ENCODE peak calls at places on chromosomes 2 and 18, in nine cellular contexts. One of them, this sample, is unnamed.

GRCh38 chr2:237691908-237692600 is 64.7 kb downstream of the LRRFIP1 start:
- DNase-seq in mucosa of descending colon: peak
- DNase-seq in K562: peak
- DNase-seq in OCI-LY7: peak
- DNase-seq in GM12865: peak
- DNase-seq in kidney epithelial cell: no peak
- DNase-seq in IMR-90: peak
- DNase-seq in hepatocyte: peak
- DNase-seq in HCT116: peak
- DNase-seq in this sample: peak

GRCh38 chr2:85926931-85927527 is 38.2 kb upstream of the ST3GAL5 start:
- DNase-seq in K562: no peak
- DNase-seq in hepatocyte: no peak
- DNase-seq in kidney epithelial cell: no peak
- DNase-seq in OCI-LY7: no peak
- DNase-seq in HCT116: no peak
- DNase-seq in GM12865: no peak
- DNase-seq in IMR-90: no peak
- DNase-seq in mucosa of descending colon: no peak
- DNase-seq in this sample: peak

GRCh38 chr2:9488583-9489547 is 14.5 kb downstream of the IAH1 start:
- DNase-seq in IMR-90: peak
- DNase-seq in mucosa of descending colon: no peak
- DNase-seq in hepatocyte: no peak
- DNase-seq in HCT116: no peak
- DNase-seq in GM12865: no peak
- DNase-seq in K562: no peak
- DNase-seq in kidney epithelial cell: no peak
- DNase-seq in OCI-LY7: no peak
- DNase-seq in this sample: peak

GRCh38 chr2:25576596-25576995 is 96.8 kb downstream of the DTNB start:
- DNase-seq in kidney epithelial cell: no peak
- DNase-seq in HCT116: no peak
- DNase-seq in IMR-90: no peak
- DNase-seq in GM12865: no peak
- DNase-seq in hepatocyte: no peak
- DNase-seq in OCI-LY7: no peak
- DNase-seq in K562: no peak
- DNase-seq in mucosa of descending colon: no peak
- DNase-seq in this sample: no peak

GRCh38 chr2:119219873-119220272 is 3.8 kb upstream of the STEAP3 start:
- DNase-seq in kidney epithelial cell: no peak
- DNase-seq in IMR-90: peak
- DNase-seq in HCT116: no peak
- DNase-seq in GM12865: no peak
- DNase-seq in mucosa of descending colon: no peak
- DNase-seq in OCI-LY7: no peak
- DNase-seq in hepatocyte: no peak
- DNase-seq in K562: no peak
- DNase-seq in this sample: no peak

GRCh38 chr18:62586781-62587487 is 64.1 kb downstream of the ZCCHC2 start:
- DNase-seq in mucosa of descending colon: no peak
- DNase-seq in K562: peak
- DNase-seq in GM12865: no peak
- DNase-seq in OCI-LY7: no peak
- DNase-seq in IMR-90: no peak
- DNase-seq in kidney epithelial cell: no peak
- DNase-seq in HCT116: no peak
- DNase-seq in hepatocyte: no peak
- DNase-seq in this sample: no peak

GRCh38 chr2:88545118-88545517 is 82.1 kb downstream of the EIF2AK3 start:
- DNase-seq in OCI-LY7: peak
- DNase-seq in IMR-90: peak
- DNase-seq in GM12865: peak
- DNase-seq in K562: peak
- DNase-seq in HCT116: peak
- DNase-seq in mucosa of descending colon: no peak
- DNase-seq in kidney epithelial cell: no peak
- DNase-seq in hepatocyte: no peak
- DNase-seq in this sample: peak

GRCh38 chr18:22471546-22472131 is 53.9 kb upstream of the CTAGE1 start:
- DNase-seq in kidney epithelial cell: no peak
- DNase-seq in OCI-LY7: no peak
- DNase-seq in mucosa of descending colon: no peak
- DNase-seq in GM12865: no peak
- DNase-seq in IMR-90: peak
- DNase-seq in hepatocyte: peak
- DNase-seq in K562: peak
- DNase-seq in HCT116: no peak
- DNase-seq in this sample: peak

GRCh38 chr2:45342-46130 is 769 bp downstream of the FAM110C start:
- DNase-seq in mucosa of descending colon: peak
- DNase-seq in HCT116: no peak
- DNase-seq in kidney epithelial cell: no peak
- DNase-seq in GM12865: no peak
- DNase-seq in IMR-90: no peak
- DNase-seq in hepatocyte: peak
- DNase-seq in OCI-LY7: no peak
- DNase-seq in K562: no peak
- DNase-seq in this sample: no peak

GRCh38 chr18:45837283-45838070 is 12.0 kb downstream of the SIGLEC15 start:
- DNase-seq in kidney epithelial cell: no peak
- DNase-seq in IMR-90: no peak
- DNase-seq in OCI-LY7: no peak
- DNase-seq in hepatocyte: peak
- DNase-seq in GM12865: peak
- DNase-seq in K562: no peak
- DNase-seq in mucosa of descending colon: peak
- DNase-seq in HCT116: no peak
- DNase-seq in this sample: peak

GRCh38 chr2:128422571-128422970 is 103.9 kb upstream of the HS6ST1 start:
- DNase-seq in kidney epithelial cell: no peak
- DNase-seq in mucosa of descending colon: no peak
- DNase-seq in OCI-LY7: no peak
- DNase-seq in GM12865: no peak
- DNase-seq in HCT116: no peak
- DNase-seq in hepatocyte: no peak
- DNase-seq in K562: no peak
- DNase-seq in IMR-90: peak
- DNase-seq in this sample: peak

GRCh38 chr18:80147418-80148315 is 38.6 kb downstream of the ADNP2 start:
- DNase-seq in IMR-90: peak
- DNase-seq in GM12865: peak
- DNase-seq in kidney epithelial cell: peak
- DNase-seq in HCT116: no peak
- DNase-seq in K562: no peak
- DNase-seq in mucosa of descending colon: peak
- DNase-seq in hepatocyte: no peak
- DNase-seq in OCI-LY7: peak
- DNase-seq in this sample: peak

GRCh38 chr2:159890945-159891588 is 93.1 kb upstream of the CD302 start:
- DNase-seq in mucosa of descending colon: no peak
- DNase-seq in IMR-90: no peak
- DNase-seq in K562: no peak
- DNase-seq in GM12865: peak
- DNase-seq in kidney epithelial cell: no peak
- DNase-seq in hepatocyte: no peak
- DNase-seq in OCI-LY7: no peak
- DNase-seq in HCT116: no peak
- DNase-seq in this sample: no peak

GRCh38 chr2:177467646-177468045 is 75.1 kb downstream of the AGPS start:
- DNase-seq in kidney epithelial cell: peak
- DNase-seq in IMR-90: peak
- DNase-seq in HCT116: no peak
- DNase-seq in K562: no peak
- DNase-seq in hepatocyte: no peak
- DNase-seq in mucosa of descending colon: no peak
- DNase-seq in OCI-LY7: no peak
- DNase-seq in GM12865: no peak
- DNase-seq in this sample: peak

GRCh38 chr2:236167297-236168109 is 683 bp downstream of the GBX2 start:
- DNase-seq in hepatocyte: peak
- DNase-seq in mucosa of descending colon: no peak
- DNase-seq in HCT116: no peak
- DNase-seq in kidney epithelial cell: no peak
- DNase-seq in GM12865: no peak
- DNase-seq in IMR-90: peak
- DNase-seq in K562: peak
- DNase-seq in OCI-LY7: no peak
- DNase-seq in this sample: peak

GRCh38 chr2:12824304-12824761 is 107.6 kb downstream of the TRIB2 start:
- DNase-seq in K562: no peak
- DNase-seq in GM12865: no peak
- DNase-seq in OCI-LY7: no peak
- DNase-seq in kidney epithelial cell: no peak
- DNase-seq in hepatocyte: peak
- DNase-seq in IMR-90: peak
- DNase-seq in mucosa of descending colon: no peak
- DNase-seq in HCT116: no peak
- DNase-seq in this sample: peak

GRCh38 chr2:12293868-12294267 is 422.9 kb upstream of the TRIB2 start:
- DNase-seq in mucosa of descending colon: no peak
- DNase-seq in IMR-90: no peak
- DNase-seq in hepatocyte: no peak
- DNase-seq in OCI-LY7: no peak
- DNase-seq in K562: no peak
- DNase-seq in HCT116: no peak
- DNase-seq in GM12865: peak
- DNase-seq in kidney epithelial cell: no peak
- DNase-seq in this sample: no peak

GRCh38 chr2:16247371-16248177 is 307.2 kb downstream of the MYCN start:
- DNase-seq in kidney epithelial cell: no peak
- DNase-seq in GM12865: no peak
- DNase-seq in OCI-LY7: no peak
- DNase-seq in IMR-90: no peak
- DNase-seq in mucosa of descending colon: no peak
- DNase-seq in K562: no peak
- DNase-seq in hepatocyte: no peak
- DNase-seq in HCT116: no peak
- DNase-seq in this sample: no peak

GRCh38 chr2:191065785-191066184 is 51.8 kb upstream of the STAT1 start:
- DNase-seq in GM12865: no peak
- DNase-seq in kidney epithelial cell: no peak
- DNase-seq in IMR-90: no peak
- DNase-seq in OCI-LY7: no peak
- DNase-seq in HCT116: no peak
- DNase-seq in mucosa of descending colon: no peak
- DNase-seq in hepatocyte: no peak
- DNase-seq in K562: no peak
- DNase-seq in this sample: peak
- H3K4me3 ChIP-seq in GM12865: no peak
- H3K4me3 ChIP-seq in kidney epithelial cell: no peak
- H3K4me3 ChIP-seq in IMR-90: no peak
- H3K4me3 ChIP-seq in OCI-LY7: no peak
- H3K4me3 ChIP-seq in HCT116: no peak
- H3K4me3 ChIP-seq in mucosa of descending colon: no peak
- H3K4me3 ChIP-seq in hepatocyte: no peak
- H3K4me3 ChIP-seq in K562: no peak
- H3K4me3 ChIP-seq in this sample: no peak

GRCh38 chr2:64222942-64223511 is 78.8 kb upstream of the PELI1 start:
- DNase-seq in K562: no peak
- DNase-seq in hepatocyte: no peak
- DNase-seq in IMR-90: no peak
- DNase-seq in OCI-LY7: peak
- DNase-seq in kidney epithelial cell: no peak
- DNase-seq in mucosa of descending colon: no peak
- DNase-seq in HCT116: no peak
- DNase-seq in GM12865: peak
- DNase-seq in this sample: no peak

GRCh38 chr2:64220906-64221659 is 76.9 kb upstream of the PELI1 start:
- DNase-seq in HCT116: no peak
- DNase-seq in hepatocyte: peak
- DNase-seq in mucosa of descending colon: no peak
- DNase-seq in kidney epithelial cell: no peak
- DNase-seq in K562: no peak
- DNase-seq in IMR-90: no peak
- DNase-seq in GM12865: no peak
- DNase-seq in OCI-LY7: no peak
- DNase-seq in this sample: no peak

GRCh38 chr2:64220285-64220684 is 76.1 kb upstream of the PELI1 start:
- DNase-seq in K562: no peak
- DNase-seq in hepatocyte: no peak
- DNase-seq in kidney epithelial cell: no peak
- DNase-seq in HCT116: no peak
- DNase-seq in OCI-LY7: peak
- DNase-seq in IMR-90: no peak
- DNase-seq in GM12865: no peak
- DNase-seq in mucosa of descending colon: no peak
- DNase-seq in this sample: no peak

GRCh38 chr2:64222351-64222750 is 78.1 kb upstream of the PELI1 start:
- DNase-seq in kidney epithelial cell: no peak
- DNase-seq in mucosa of descending colon: no peak
- DNase-seq in OCI-LY7: no peak
- DNase-seq in hepatocyte: no peak
- DNase-seq in K562: no peak
- DNase-seq in GM12865: no peak
- DNase-seq in HCT116: no peak
- DNase-seq in IMR-90: peak
- DNase-seq in this sample: peak

DNA sequence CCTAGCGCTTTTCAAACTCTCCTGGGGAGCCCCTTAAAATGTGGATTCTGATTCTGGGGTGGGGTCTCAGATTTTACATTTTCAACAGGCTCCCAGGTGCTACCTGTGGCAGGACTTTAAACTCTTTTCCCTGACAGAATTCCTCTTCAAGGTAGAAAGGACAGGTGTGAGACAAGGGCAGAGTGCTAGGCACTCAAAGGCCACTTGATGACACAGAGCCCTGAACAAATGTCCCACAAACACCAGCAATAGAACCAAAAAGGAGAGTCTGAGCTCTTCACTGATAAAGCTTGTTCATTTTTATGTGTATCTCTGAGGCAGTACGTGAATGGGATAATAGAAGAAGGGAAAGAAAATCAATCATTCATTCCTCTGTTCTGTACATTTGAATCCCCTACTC is 77.7 kb upstream of the PELI1 start:
- DNase-seq in kidney epithelial cell: no peak
- DNase-seq in GM12865: no peak
- DNase-seq in K562: no peak
- DNase-seq in HCT116: no peak
- DNase-seq in IMR-90: no peak
- DNase-seq in mucosa of descending colon: no peak
- DNase-seq in hepatocyte: no peak
- DNase-seq in OCI-LY7: no peak
- DNase-seq in this sample: no peak
- H3K4me3 ChIP-seq in kidney epithelial cell: no peak
- H3K4me3 ChIP-seq in GM12865: no peak
- H3K4me3 ChIP-seq in K562: no peak
- H3K4me3 ChIP-seq in HCT116: no peak
- H3K4me3 ChIP-seq in IMR-90: no peak
- H3K4me3 ChIP-seq in mucosa of descending colon: no peak
- H3K4me3 ChIP-seq in hepatocyte: no peak
- H3K4me3 ChIP-seq in OCI-LY7: no peak
- H3K4me3 ChIP-seq in this sample: no peak

GRCh38 chr18:54607213-54607934 is 16.3 kb downstream of the DYNAP start:
- DNase-seq in GM12865: no peak
- DNase-seq in K562: peak
- DNase-seq in IMR-90: peak
- DNase-seq in hepatocyte: peak
- DNase-seq in HCT116: no peak
- DNase-seq in mucosa of descending colon: peak
- DNase-seq in kidney epithelial cell: peak
- DNase-seq in OCI-LY7: no peak
- DNase-seq in this sample: peak
- H3K4me3 ChIP-seq in GM12865: no peak
- H3K4me3 ChIP-seq in K562: peak
- H3K4me3 ChIP-seq in IMR-90: no peak
- H3K4me3 ChIP-seq in hepatocyte: no peak
- H3K4me3 ChIP-seq in HCT116: peak
- H3K4me3 ChIP-seq in mucosa of descending colon: no peak
- H3K4me3 ChIP-seq in kidney epithelial cell: peak
- H3K4me3 ChIP-seq in OCI-LY7: no peak
- H3K4me3 ChIP-seq in this sample: peak

GRCh38 chr2:178949584-178949983 is 100.4 kb downstream of the CCDC141 start:
- DNase-seq in HCT116: no peak
- DNase-seq in kidney epithelial cell: no peak
- DNase-seq in OCI-LY7: no peak
- DNase-seq in IMR-90: no peak
- DNase-seq in hepatocyte: no peak
- DNase-seq in mucosa of descending colon: no peak
- DNase-seq in GM12865: peak
- DNase-seq in K562: no peak
- DNase-seq in this sample: no peak
- H3K4me3 ChIP-seq in HCT116: no peak
- H3K4me3 ChIP-seq in kidney epithelial cell: no peak
- H3K4me3 ChIP-seq in OCI-LY7: no peak
- H3K4me3 ChIP-seq in IMR-90: no peak
- H3K4me3 ChIP-seq in hepatocyte: no peak
- H3K4me3 ChIP-seq in mucosa of descending colon: no peak
- H3K4me3 ChIP-seq in GM12865: no peak
- H3K4me3 ChIP-seq in K562: no peak
- H3K4me3 ChIP-seq in this sample: no peak